ENCODE peak calls at places on chromosome 11, in four cellular contexts. One of them, this sample, is unnamed.

GRCh38 chr11:15839061-15839460 is 517.3 kb downstream of the SOX6 start:
- DNase-seq in nephron progenitor cell: no peak
- DNase-seq in tibial nerve: no peak
- DNase-seq in lower lobe of right lung: no peak
- DNase-seq in this sample: no peak

GRCh38 chr11:74366576-74366975 is 31.7 kb downstream of the PGM2L1 start:
- DNase-seq in nephron progenitor cell: no peak
- DNase-seq in lower lobe of right lung: no peak
- DNase-seq in tibial nerve: no peak
- DNase-seq in this sample: no peak

GRCh38 chr11:91947215-91947614 is 277.4 kb upstream of the FAT3 start:
- DNase-seq in lower lobe of right lung: no peak
- DNase-seq in tibial nerve: peak
- DNase-seq in nephron progenitor cell: no peak
- DNase-seq in this sample: no peak

GRCh38 chr11:69654660-69655478 is 13.9 kb downstream of the CCND1 start:
- DNase-seq in nephron progenitor cell: no peak
- DNase-seq in tibial nerve: no peak
- DNase-seq in lower lobe of right lung: no peak
- DNase-seq in this sample: no peak

GRCh38 chr11:10865837-10866270 is 8.0 kb upstream of the ZBED5 start:
- DNase-seq in nephron progenitor cell: no peak
- DNase-seq in tibial nerve: no peak
- DNase-seq in lower lobe of right lung: no peak
- DNase-seq in this sample: no peak

GRCh38 chr11:47918882-47919495 is 61.4 kb upstream of the PTPRJ start:
- DNase-seq in tibial nerve: no peak
- DNase-seq in nephron progenitor cell: no peak
- DNase-seq in lower lobe of right lung: peak
- DNase-seq in this sample: no peak

GRCh38 chr11:36432093-36432469 is 78.0 kb downstream of the TRAF6 start:
- DNase-seq in lower lobe of right lung: no peak
- DNase-seq in nephron progenitor cell: no peak
- DNase-seq in tibial nerve: no peak
- DNase-seq in this sample: no peak

GRCh38 chr11:123083623-123084029 is 21.7 kb upstream of the HSPA8 start:
- DNase-seq in lower lobe of right lung: no peak
- DNase-seq in tibial nerve: peak
- DNase-seq in nephron progenitor cell: no peak
- DNase-seq in this sample: no peak

GRCh38 chr11:99424313-99425084 is 403.8 kb downstream of the CNTN5 start:
- DNase-seq in tibial nerve: no peak
- DNase-seq in lower lobe of right lung: no peak
- DNase-seq in nephron progenitor cell: no peak
- DNase-seq in this sample: no peak

GRCh38 chr11:92765965-92766371 is 203.5 kb upstream of the MTNR1B start:
- DNase-seq in tibial nerve: peak
- DNase-seq in nephron progenitor cell: peak
- DNase-seq in lower lobe of right lung: peak
- DNase-seq in this sample: no peak

GRCh38 chr11:116062526-116063171 is 558.4 kb upstream of the CADM1 start:
- DNase-seq in nephron progenitor cell: no peak
- DNase-seq in lower lobe of right lung: no peak
- DNase-seq in tibial nerve: no peak
- DNase-seq in this sample: peak

GRCh38 chr11:118430956-118431355 is 5.3 kb upstream of the KMT2A start:
- DNase-seq in tibial nerve: no peak
- DNase-seq in lower lobe of right lung: no peak
- DNase-seq in nephron progenitor cell: no peak
- DNase-seq in this sample: no peak

GRCh38 chr11:1892116-1892515 is 421 bp upstream of the PRR33 start:
- DNase-seq in tibial nerve: no peak
- DNase-seq in nephron progenitor cell: no peak
- DNase-seq in lower lobe of right lung: no peak
- DNase-seq in this sample: no peak

GRCh38 chr11:5712507-5712906 is 22.9 kb downstream of the TRIM22 start:
- DNase-seq in nephron progenitor cell: no peak
- DNase-seq in tibial nerve: no peak
- DNase-seq in lower lobe of right lung: no peak
- DNase-seq in this sample: peak
- TF ChIP-seq CTCF in nephron progenitor cell: no peak
- TF ChIP-seq CTCF in tibial nerve: no peak
- TF ChIP-seq CTCF in lower lobe of right lung: peak
- TF ChIP-seq CTCF in this sample: no peak

DNA sequence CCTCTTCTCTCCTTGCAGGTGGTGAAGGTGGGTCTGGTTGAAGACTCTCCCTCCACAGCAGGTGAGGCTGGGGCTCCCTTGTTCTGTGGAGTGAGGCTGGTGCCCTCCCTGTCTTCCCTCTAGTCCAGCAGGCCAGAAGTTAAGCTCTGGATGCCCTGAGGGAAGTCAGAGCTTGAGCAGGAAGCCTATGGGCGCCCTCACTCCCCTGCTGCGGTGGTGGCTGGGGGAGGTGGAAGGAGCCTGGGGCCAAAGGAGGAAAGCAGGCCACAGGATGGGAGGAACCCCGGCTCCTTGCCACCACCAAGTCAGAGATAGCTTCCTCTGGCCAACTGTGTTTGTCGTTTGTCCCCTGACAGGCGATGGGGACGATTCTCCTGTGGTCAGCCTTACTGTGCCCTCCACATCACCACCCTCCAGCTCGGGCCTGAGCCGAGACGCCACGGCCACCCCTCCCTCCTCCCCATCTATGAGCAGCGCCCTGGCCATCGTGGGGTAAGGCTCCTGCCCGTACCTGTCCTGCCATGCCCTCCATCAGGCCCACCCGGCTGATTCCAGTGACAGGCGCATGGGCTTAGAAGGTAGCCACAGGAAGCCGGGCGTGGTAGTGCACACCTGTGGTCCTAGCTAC is 29.5 kb upstream of the RAB1B start:
- DNase-seq in lower lobe of right lung: no peak
- DNase-seq in tibial nerve: no peak
- DNase-seq in nephron progenitor cell: no peak
- DNase-seq in this sample: no peak
- TF ChIP-seq CTCF in lower lobe of right lung: no peak
- TF ChIP-seq CTCF in tibial nerve: no peak
- TF ChIP-seq CTCF in nephron progenitor cell: no peak
- TF ChIP-seq CTCF in this sample: no peak

DNA sequence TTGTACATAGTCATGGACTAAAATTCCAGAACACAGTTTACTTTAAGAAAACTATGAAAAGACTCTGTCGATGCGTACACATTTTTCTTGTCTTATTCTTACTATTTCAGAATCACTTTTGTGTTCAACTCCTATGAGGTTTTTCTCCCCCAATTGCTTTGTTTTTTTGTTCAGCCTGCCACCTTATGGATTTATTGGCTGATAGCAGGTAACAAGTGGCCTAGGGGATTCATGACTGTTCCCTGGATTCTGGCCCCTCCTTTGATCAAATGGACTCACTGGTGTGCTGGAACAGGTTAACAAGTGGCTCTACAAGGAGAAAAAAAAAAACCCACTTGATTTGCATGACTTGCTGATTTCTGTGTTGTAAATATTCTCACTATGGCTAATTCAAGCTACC is 10.6 kb downstream of the MMP20 start:
- DNase-seq in nephron progenitor cell: no peak
- DNase-seq in tibial nerve: no peak
- DNase-seq in lower lobe of right lung: no peak
- DNase-seq in this sample: no peak
- TF ChIP-seq CTCF in nephron progenitor cell: no peak
- TF ChIP-seq CTCF in tibial nerve: peak
- TF ChIP-seq CTCF in lower lobe of right lung: no peak
- TF ChIP-seq CTCF in this sample: no peak

DNA sequence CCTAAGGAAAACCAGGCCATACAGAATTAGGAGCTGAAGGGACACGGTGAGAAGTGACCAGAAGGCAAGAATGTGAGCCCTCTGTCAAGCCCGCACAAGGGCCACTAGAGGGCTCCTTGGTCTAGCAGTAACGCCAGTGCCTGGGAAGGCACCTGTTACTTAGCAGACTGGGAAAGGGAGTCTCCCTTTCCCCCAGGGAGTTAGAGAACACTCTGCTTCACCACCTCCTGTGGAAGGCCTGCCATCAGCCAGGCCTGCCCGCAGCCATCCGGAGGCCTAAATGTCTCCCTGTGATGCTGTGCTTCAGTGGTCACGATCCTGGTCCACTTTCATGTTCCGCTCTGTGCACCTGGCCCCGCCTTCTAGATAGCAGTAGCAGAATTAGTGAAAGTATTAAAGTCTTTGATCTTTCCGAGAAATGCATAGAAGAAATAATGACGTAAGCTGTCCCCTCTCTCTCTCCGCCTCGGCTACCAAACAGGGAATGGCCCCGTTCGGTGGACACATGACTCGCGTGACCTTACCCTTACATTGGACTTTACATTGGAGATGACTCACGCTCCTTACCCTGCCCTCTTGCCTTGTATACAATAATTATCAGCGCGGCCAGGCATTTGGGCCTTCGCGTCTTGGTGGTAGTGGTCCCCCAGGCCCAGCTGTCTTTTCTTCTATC is 10.7 kb upstream of the GSTP1 start:
- DNase-seq in lower lobe of right lung: peak
- DNase-seq in tibial nerve: peak
- DNase-seq in nephron progenitor cell: no peak
- DNase-seq in this sample: no peak
- TF ChIP-seq CTCF in lower lobe of right lung: peak
- TF ChIP-seq CTCF in tibial nerve: peak
- TF ChIP-seq CTCF in nephron progenitor cell: peak
- TF ChIP-seq CTCF in this sample: peak

GRCh38 chr11:64880240-64881001 is 2.0 kb upstream of the EHD1 start:
- DNase-seq in tibial nerve: peak
- DNase-seq in lower lobe of right lung: no peak
- DNase-seq in nephron progenitor cell: no peak
- DNase-seq in this sample: peak
- TF ChIP-seq CTCF in tibial nerve: no peak
- TF ChIP-seq CTCF in lower lobe of right lung: no peak
- TF ChIP-seq CTCF in nephron progenitor cell: no peak
- TF ChIP-seq CTCF in this sample: no peak

DNA sequence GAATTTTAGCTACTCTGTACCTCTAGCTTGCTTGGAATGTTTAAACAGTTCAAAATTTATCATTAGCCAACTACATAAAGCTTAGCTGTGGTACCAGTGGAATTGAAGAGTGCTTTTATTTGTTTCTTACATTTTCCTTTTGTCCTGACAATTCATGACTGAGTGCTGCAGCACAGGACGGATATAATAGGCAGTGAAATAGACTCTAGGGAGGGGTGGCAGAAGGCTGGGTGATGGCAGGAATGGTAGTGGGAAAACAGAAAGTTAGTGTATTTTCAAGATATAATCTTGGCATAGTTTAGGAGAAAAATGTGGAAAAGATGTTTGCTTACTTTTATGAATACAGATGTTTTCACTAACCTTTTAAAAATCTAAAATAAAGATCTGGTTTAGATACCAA is 31.1 kb upstream of the ARHGAP32 start:
- DNase-seq in nephron progenitor cell: no peak
- DNase-seq in tibial nerve: no peak
- DNase-seq in lower lobe of right lung: no peak
- DNase-seq in this sample: no peak
- TF ChIP-seq CTCF in nephron progenitor cell: no peak
- TF ChIP-seq CTCF in tibial nerve: no peak
- TF ChIP-seq CTCF in lower lobe of right lung: no peak
- TF ChIP-seq CTCF in this sample: no peak

DNA sequence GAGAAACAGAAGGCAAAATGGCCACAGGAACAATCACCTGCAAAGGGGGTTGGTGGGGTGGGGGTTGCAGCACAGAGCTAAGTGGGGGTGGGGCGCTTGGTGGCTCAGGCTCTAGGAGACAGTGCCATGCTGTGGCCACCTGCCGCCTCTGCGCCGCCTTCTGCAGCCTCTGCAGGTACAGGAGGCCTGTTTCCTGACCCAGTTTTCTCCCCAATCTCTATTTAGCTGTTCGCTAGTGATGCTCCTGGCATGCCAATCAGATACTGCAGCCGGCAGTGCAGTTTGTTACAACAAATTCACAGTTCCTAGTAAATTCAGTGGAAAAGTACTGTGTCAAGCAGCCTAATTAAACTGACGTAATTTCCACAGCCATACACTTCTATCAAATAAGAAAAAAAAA is 106.4 kb downstream of the SERGEF start:
- DNase-seq in nephron progenitor cell: peak
- DNase-seq in lower lobe of right lung: peak
- DNase-seq in tibial nerve: no peak
- DNase-seq in this sample: no peak
- TF ChIP-seq CTCF in nephron progenitor cell: peak
- TF ChIP-seq CTCF in lower lobe of right lung: peak
- TF ChIP-seq CTCF in tibial nerve: no peak
- TF ChIP-seq CTCF in this sample: no peak

DNA sequence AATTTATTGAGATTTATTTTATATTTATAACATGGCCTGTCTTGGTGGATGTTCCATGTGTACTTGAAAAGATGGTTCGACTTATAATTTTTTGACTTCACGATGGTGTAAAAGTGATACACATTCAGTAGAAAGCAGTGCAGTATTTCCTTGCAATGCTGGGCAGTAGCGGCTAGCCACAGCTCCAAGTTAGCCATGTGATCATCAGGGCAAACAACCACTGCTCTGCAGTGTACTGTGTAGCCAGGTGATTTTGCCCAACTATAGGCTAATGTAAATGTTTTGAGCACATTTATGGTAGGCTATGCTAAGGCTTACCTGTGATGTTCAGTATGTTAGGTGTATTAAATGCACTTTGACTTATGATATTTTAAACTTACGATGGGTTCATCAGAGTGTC is 52.4 kb downstream of the PDHX start:
- DNase-seq in tibial nerve: no peak
- DNase-seq in lower lobe of right lung: no peak
- DNase-seq in nephron progenitor cell: no peak
- DNase-seq in this sample: no peak
- TF ChIP-seq CTCF in tibial nerve: no peak
- TF ChIP-seq CTCF in lower lobe of right lung: no peak
- TF ChIP-seq CTCF in nephron progenitor cell: no peak
- TF ChIP-seq CTCF in this sample: no peak

GRCh38 chr11:128756469-128756868 is 62.6 kb downstream of the FLI1 start:
- DNase-seq in lower lobe of right lung: no peak
- DNase-seq in tibial nerve: no peak
- DNase-seq in nephron progenitor cell: no peak
- DNase-seq in this sample: no peak

GRCh38 chr11:128759168-128759567 is 65.3 kb downstream of the FLI1 start:
- DNase-seq in lower lobe of right lung: no peak
- DNase-seq in nephron progenitor cell: no peak
- DNase-seq in tibial nerve: no peak
- DNase-seq in this sample: no peak

GRCh38 chr11:128759597-128759996 is 65.7 kb downstream of the FLI1 start:
- DNase-seq in nephron progenitor cell: no peak
- DNase-seq in lower lobe of right lung: no peak
- DNase-seq in tibial nerve: no peak
- DNase-seq in this sample: no peak

GRCh38 chr11:128757886-128758612 is 64.2 kb downstream of the FLI1 start:
- DNase-seq in tibial nerve: no peak
- DNase-seq in nephron progenitor cell: no peak
- DNase-seq in lower lobe of right lung: no peak
- DNase-seq in this sample: peak

DNA sequence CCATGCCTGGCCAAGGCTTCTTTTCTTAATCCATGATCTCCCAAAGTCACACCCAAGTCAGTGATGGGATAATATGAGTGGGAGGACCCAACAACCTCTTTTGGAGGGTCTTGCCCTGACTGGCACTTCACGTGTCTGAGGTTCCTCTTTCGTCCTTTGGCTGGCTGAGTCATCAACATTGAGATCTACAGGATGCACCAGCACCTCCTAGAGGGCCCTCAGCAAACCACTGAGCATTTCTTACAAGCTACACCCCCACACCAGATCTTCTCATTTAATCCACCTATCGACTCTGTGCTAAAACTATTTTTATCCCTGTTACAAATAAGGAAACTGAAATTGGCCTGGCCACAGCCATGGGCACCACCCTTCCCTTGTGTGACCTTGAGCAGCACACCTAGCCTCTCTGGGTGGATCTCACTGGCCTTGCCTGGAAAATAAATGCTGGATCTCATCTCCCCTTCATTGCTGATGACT is 63.4 kb downstream of the FLI1 start:
- DNase-seq in lower lobe of right lung: peak
- DNase-seq in nephron progenitor cell: no peak
- DNase-seq in tibial nerve: peak
- DNase-seq in this sample: peak
- TF ChIP-seq CTCF in lower lobe of right lung: peak
- TF ChIP-seq CTCF in nephron progenitor cell: no peak
- TF ChIP-seq CTCF in tibial nerve: peak
- TF ChIP-seq CTCF in this sample: peak